ENCODE peak calls at places on chromosomes 6 and 20, in eight cellular contexts. D, P, S, V, Y, E, B and I are unnamed samples. For H3K9me3, the result is how much of the 10 kb centered on the place peaks cover.

GRCh38 chr20:19077370-19078220 is 134.8 kb upstream of the SLC24A3 start:
- DNase-seq in D (no peak), P (no peak), S (no peak), V (no peak), Y (no peak), E (no peak), B (no peak), I (no peak)

GRCh38 chr20:24350923-24351368 is 118.5 kb upstream of the SYNDIG1 start:
- DNase-seq in D (no peak), P (no peak), S (peak), V (no peak), Y (no peak), E (no peak), B (peak), I (no peak)

GRCh38 chr6:151494235-151494950 is 576 bp downstream of the CCDC170 start:
- DNase-seq in D (peak), P (peak), S (peak), V (peak), Y (peak), E (peak), B (peak), I (peak)

GRCh38 chr6:20877008-20877937 is 343.0 kb downstream of the CDKAL1 start:
- DNase-seq in D (peak), P (no peak), S (peak), V (no peak), Y (peak), E (peak), B (peak), I (peak)

GRCh38 chr6:33613794-33614166 is 7.3 kb upstream of the ITPR3 start:
- DNase-seq in D (peak), P (no peak), S (peak), V (no peak), Y (peak), E (no peak), B (peak), I (peak)

GRCh38 chr20:46050444-46050843 is 21.4 kb downstream of the SLC12A5 start:
- DNase-seq in D (no peak), P (no peak), S (no peak), V (no peak), Y (no peak), E (no peak), B (no peak), I (no peak)

GRCh38 chr20:15061955-15062354 is 724.5 kb upstream of the FLRT3 start:
- DNase-seq in D (peak), P (peak), S (no peak), V (peak), Y (no peak), E (peak), B (no peak), I (peak)

GRCh38 chr6:164085552-164086325 is 671.2 kb downstream of the QKI start:
- DNase-seq in D (no peak), P (peak), S (peak), V (peak), Y (no peak), E (no peak), B (peak), I (no peak)

GRCh38 chr6:166551797-166552495 is 34.5 kb downstream of the RAMACL start:
- DNase-seq in D (no peak), P (peak), S (no peak), V (peak), Y (no peak), E (no peak), B (no peak), I (no peak)

GRCh38 chr6:161434921-161435411 is 161.1 kb upstream of the AGPAT4 start:
- DNase-seq in D (peak), P (peak), S (peak), V (no peak), Y (peak), E (peak), B (peak), I (peak)

DNA sequence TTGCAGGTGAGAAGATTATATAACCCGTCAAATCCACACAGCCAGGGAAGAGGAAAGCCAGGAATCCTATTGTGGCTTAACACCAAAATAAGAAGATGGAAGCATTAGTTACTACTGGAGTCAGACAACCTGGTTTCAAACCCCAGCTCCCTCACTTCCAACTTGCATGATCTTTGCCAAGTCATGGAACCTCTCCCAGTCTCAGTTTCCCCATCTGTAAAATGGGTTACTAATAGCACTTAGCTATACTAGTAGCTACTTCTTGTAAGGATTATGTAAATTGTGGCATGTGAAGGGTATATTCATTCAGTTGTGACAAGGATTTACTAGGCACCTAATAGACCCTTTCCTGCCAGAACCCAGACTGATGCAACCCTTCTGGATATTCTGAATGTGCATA is 50.4 kb downstream of the JPH2 start:
- DNase-seq in D (no peak), P (no peak), S (no peak), V (no peak), Y (no peak), E (no peak), B (no peak), I (no peak)
- TF ChIP-seq CTCF in D (no peak), P (no peak), S (no peak), V (no peak), Y (no peak), E (no peak), B (no peak), I (no peak)

DNA sequence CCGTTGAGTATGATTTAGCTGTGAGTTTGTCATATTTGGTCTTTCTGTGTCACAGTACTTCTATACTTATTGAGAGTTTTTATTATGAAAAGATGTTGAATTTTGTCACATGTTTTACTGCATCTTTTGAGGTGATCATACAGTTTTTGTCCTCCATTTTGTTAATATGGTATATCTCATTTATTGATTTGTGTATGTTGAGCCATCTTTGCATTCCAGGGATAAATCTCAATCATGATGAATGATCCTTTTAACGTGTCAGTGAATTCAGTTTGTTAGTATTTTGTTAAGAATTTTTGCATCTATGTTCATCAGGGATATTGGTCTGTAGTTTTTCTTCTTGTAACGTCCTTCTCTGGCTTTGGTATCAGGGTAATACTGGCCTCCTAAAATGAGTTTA is 3.5 kb downstream of the SIRT5 start:
- DNase-seq in D (no peak), P (no peak), S (no peak), V (no peak), Y (no peak), E (no peak), B (no peak), I (no peak)
- H3K9me3 ChIP-seq in D (under half), P (under half), S (under half), V (under half), Y (under half), E (under half), B (under half), I (under half)

GRCh38 chr6:52139985-52140680 is 46.0 kb upstream of the IL17A start:
- DNase-seq in D (no peak), P (no peak), S (no peak), V (no peak), Y (no peak), E (no peak), B (no peak), I (no peak)
- H2AFZ ChIP-seq in D (no peak), P (no peak), S (no peak), V (no peak), Y (no peak), E (no peak), B (no peak), I (no peak)

GRCh38 chr6:43578748-43579147 is 2.8 kb downstream of the POLH start:
- DNase-seq in D (no peak), P (no peak), S (peak), V (no peak), Y (peak), E (no peak), B (peak), I (no peak)

GRCh38 chr6:43575105-43575771 is 600 bp downstream of the XPO5 start:
- DNase-seq in D (peak), P (peak), S (peak), V (peak), Y (peak), E (peak), B (peak), I (no peak)

GRCh38 chr6:43572015-43572414 is 3.8 kb downstream of the XPO5 start:
- DNase-seq in D (no peak), P (no peak), S (no peak), V (no peak), Y (no peak), E (no peak), B (no peak), I (no peak)

GRCh38 chr6:43579171-43579570 is 3.2 kb downstream of the POLH start:
- DNase-seq in D (no peak), P (no peak), S (peak), V (no peak), Y (peak), E (no peak), B (peak), I (no peak)

DNA sequence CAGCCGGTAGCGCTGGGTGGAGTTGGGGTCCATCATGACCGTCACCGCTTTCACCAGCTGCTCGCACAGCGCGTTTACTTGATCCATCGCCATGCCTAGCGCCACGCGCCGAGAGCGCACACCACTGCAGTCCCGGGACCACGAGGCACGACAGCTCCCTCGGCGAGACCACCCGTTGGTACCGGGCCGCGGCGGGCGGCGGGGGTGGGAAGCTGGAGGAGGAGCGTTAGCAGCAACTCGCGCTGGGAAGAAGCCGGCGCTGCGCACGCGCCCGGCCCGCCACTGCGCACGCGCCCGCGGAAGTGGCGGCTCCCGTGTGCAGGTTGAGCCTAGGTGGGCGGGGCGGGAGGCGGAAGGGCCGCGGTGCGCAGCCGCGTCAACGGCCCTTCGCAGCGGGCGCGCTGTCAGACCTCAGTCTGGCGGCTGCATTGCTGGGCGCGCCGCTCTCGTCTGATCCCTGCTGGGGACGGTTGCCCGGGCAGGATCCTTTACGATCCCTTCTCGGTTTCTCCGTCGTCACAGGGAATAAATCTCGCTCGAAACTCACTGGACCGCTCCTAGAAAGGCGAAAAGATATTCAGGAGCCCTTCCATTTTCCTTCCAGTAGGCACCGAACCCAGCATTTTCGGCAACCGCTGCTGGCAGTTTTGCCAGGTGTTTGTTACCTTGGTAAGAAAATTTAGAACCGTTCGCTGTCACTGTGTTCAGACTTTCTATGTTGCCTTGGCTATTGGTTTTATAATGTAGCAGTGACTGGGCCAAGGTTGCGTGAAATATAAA is at the start of the genes POLH and XPO5:
- DNase-seq in D (peak), P (peak), S (peak), V (peak), Y (peak), E (peak), B (peak), I (peak)
- TF ChIP-seq CTCF in D (peak), P (no peak), S (peak), V (no peak), Y (peak), E (no peak), B (no peak), I (no peak)

GRCh38 chr6:22906091-22906549 is 336.8 kb downstream of the HDGFL1 start:
- DNase-seq in D (peak), P (peak), S (peak), V (no peak), Y (no peak), E (peak), B (peak), I (no peak)
- H3K9me3 ChIP-seq in D (under half), P (under half), S (under half), V (under half), Y (under half), E (under half), B (under half), I (under half)

GRCh38 chr20:41889871-41890224 is 271.7 kb upstream of the CHD6 start:
- DNase-seq in D (no peak), P (no peak), S (no peak), V (no peak), Y (no peak), E (no peak), B (no peak), I (no peak)
- H2AFZ ChIP-seq in D (no peak), P (no peak), S (no peak), V (no peak), Y (no peak), E (no peak), B (no peak), I (no peak)

GRCh38 chr6:169075211-169075621 is 178.4 kb downstream of the THBS2 start:
- DNase-seq in D (no peak), P (no peak), S (peak), V (no peak), Y (peak), E (peak), B (no peak), I (no peak)
- TF ChIP-seq CTCF in D (no peak), P (no peak), S (no peak), V (no peak), Y (no peak), E (no peak), B (no peak), I (no peak)

DNA sequence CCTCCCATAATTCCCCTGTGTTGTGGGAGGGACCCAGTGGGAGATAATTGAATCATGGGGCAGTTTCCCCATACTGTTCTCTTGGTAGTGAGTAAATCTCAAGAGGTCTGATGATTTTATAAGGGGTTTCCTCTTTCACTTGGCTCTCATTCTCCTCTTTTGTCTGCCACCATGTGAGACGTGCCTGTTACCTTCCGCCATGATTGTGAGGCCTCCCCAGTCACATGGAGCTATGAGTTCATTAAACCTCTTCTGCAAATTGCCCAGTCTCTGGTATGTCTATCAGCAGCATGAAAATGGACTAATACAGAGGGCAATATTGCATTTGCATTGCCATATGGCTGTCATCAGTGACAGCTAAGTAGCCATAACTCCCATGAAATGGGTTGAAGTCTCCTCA is 63.2 kb downstream of the ZNF217 start:
- DNase-seq in D (no peak), P (no peak), S (no peak), V (no peak), Y (no peak), E (no peak), B (no peak), I (no peak)
- H3K9me3 ChIP-seq in D (under half), P (under half), S (under half), V (under half), Y (under half), E (under half), B (under half), I (under half)

GRCh38 chr6:46771556-46771955 is 21.6 kb upstream of the MEP1A start:
- DNase-seq in D (no peak), P (no peak), S (no peak), V (no peak), Y (no peak), E (no peak), B (no peak), I (no peak)
- H2AFZ ChIP-seq in D (no peak), P (no peak), S (no peak), V (no peak), Y (no peak), E (no peak), B (no peak), I (no peak)

GRCh38 chr20:1876217-1876921 is 18.8 kb upstream of the SIRPA start:
- DNase-seq in D (peak), P (no peak), S (no peak), V (no peak), Y (no peak), E (no peak), B (no peak), I (peak)

GRCh38 chr20:1874534-1875168 is 20.6 kb upstream of the SIRPA start:
- DNase-seq in D (no peak), P (no peak), S (peak), V (no peak), Y (peak), E (peak), B (peak), I (no peak)

GRCh38 chr20:1875762-1876161 is 19.4 kb upstream of the SIRPA start:
- DNase-seq in D (no peak), P (no peak), S (no peak), V (no peak), Y (no peak), E (no peak), B (no peak), I (no peak)

GRCh38 chr20:1876975-1877603 is 18.1 kb upstream of the SIRPA start:
- DNase-seq in D (no peak), P (peak), S (peak), V (no peak), Y (peak), E (peak), B (no peak), I (no peak)

GRCh38 chr20:1875169-1875554 is 20.0 kb upstream of the SIRPA start:
- DNase-seq in D (no peak), P (no peak), S (no peak), V (no peak), Y (no peak), E (no peak), B (no peak), I (no peak)
- TF ChIP-seq CTCF in D (no peak), P (no peak), S (no peak), V (no peak), Y (no peak), E (no peak), B (no peak), I (no peak)